ENCODE peak calls at places on chromosomes 7 and 10, in ten cellular contexts. Q, S, G, L, I, A, M, H, N and O are unnamed samples.

GRCh38 chr10:123567984-123568745 is 98.0 kb upstream of the GPR26 start:
- DNase-seq in N (no peak), L (no peak), G (no peak), A (no peak), M (no peak), Q (no peak), H (peak; percentile 4), I (no peak), S (no peak), O (no peak)

GRCh38 chr7:27145167-27145883 is 1.8 kb upstream of the HOXA5 start:
- DNase-seq in A (no peak), H (peak; percentile 47), Q (no peak), L (no peak), N (no peak), M (no peak), I (no peak), G (peak; percentile 18), S (no peak), O (no peak)

GRCh38 chr10:79027147-79028055 is 41.4 kb upstream of the ZMIZ1 start:
- DNase-seq in G (no peak), M (no peak), S (no peak), H (no peak), N (no peak), I (peak; percentile 53), L (no peak), A (no peak), Q (no peak), O (no peak)

GRCh38 chr7:32163141-32163806 is 93.1 kb upstream of the PDE1C start:
- DNase-seq in H (peak; percentile 38), N (no peak), L (no peak), Q (peak; percentile 94), G (peak; percentile 72), M (no peak), I (no peak), S (peak; percentile 82), A (peak; percentile 98), O (peak; percentile 72)

GRCh38 chr7:158816995-158817394 is 12.3 kb downstream of the ESYT2 start:
- DNase-seq in Q (no peak), S (no peak), H (peak; percentile 76), I (no peak), M (no peak), A (no peak), G (peak; percentile 51), L (no peak), N (no peak), O (no peak)

GRCh38 chr7:158258411-158259130 is 329.1 kb downstream of the PTPRN2 start:
- DNase-seq in N (no peak), A (no peak), M (no peak), I (no peak), Q (no peak), H (no peak), S (no peak), L (no peak), G (no peak), O (no peak)

GRCh38 chr7:45921699-45922519 is 837 bp upstream of the IGFBP3 start:
- DNase-seq in I (no peak), H (peak; percentile 59), M (peak; percentile 67), G (no peak), N (no peak), A (peak; percentile 84), L (no peak), Q (peak; percentile 82), S (peak; percentile 50), O (no peak)

GRCh38 chr10:126156545-126156944 is 231.7 kb downstream of the ADAM12 start:
- DNase-seq in S (no peak), H (no peak), G (no peak), I (no peak), L (no peak), Q (no peak), N (no peak), M (no peak), A (no peak), O (no peak)

GRCh38 chr7:135262623-135263320 is 29.1 kb downstream of the STRA8 start:
- DNase-seq in Q (no peak), H (no peak), S (no peak), G (no peak), I (no peak), M (no peak), N (no peak), A (no peak), L (no peak), O (no peak)

GRCh38 chr10:97400665-97401454 is at the start of gene RRP12:
- DNase-seq in I (peak; percentile 87), L (peak; percentile 97), N (peak; percentile 95), M (peak; percentile 88), S (peak; percentile 99), H (peak; percentile 94), Q (peak; percentile 99), G (peak; percentile 95), A (peak; percentile 99), O (peak; percentile 84)

GRCh38 chr7:33221374-33221773 is 92.0 kb downstream of the BBS9 start:
- DNase-seq in G (no peak), I (no peak), L (no peak), Q (peak; percentile 13), S (no peak), M (no peak), N (no peak), A (no peak), H (no peak), O (no peak)

GRCh38 chr10:43221419-43222293 is 45.2 kb downstream of the RASGEF1A start:
- DNase-seq in Q (no peak), S (no peak), L (no peak), G (no peak), I (no peak), N (no peak), A (no peak), M (no peak), H (no peak), O (no peak)

GRCh38 chr7:44984478-44984758 is 5.6 kb upstream of the MYO1G start:
- DNase-seq in L (no peak), S (no peak), M (no peak), N (no peak), I (no peak), A (no peak), H (no peak), Q (no peak), G (no peak), O (no peak)

GRCh38 chr7:13702261-13702660 is 287.2 kb downstream of the ETV1 start:
- DNase-seq in A (no peak), H (no peak), N (no peak), M (no peak), Q (no peak), G (no peak), L (no peak), I (no peak), S (no peak), O (no peak)

GRCh38 chr10:124217906-124218769 is 124.7 kb upstream of the CHST15 start:
- DNase-seq in A (no peak), G (peak; percentile 75), L (no peak), I (no peak), H (no peak), S (no peak), Q (no peak), M (no peak), N (no peak), O (no peak)

GRCh38 chr10:52004342-52004949 is 305.1 kb upstream of the CSTF2T start:
- DNase-seq in H (no peak), I (no peak), Q (peak; percentile 70), L (peak; percentile 35), G (peak; percentile 3), M (peak; percentile 17), A (peak; percentile 39), S (no peak), N (peak; percentile 7), O (no peak)

GRCh38 chr7:1281068-1281467 is 48.4 kb downstream of the UNCX start:
- DNase-seq in S (no peak), G (no peak), A (no peak), I (no peak), M (no peak), L (no peak), Q (no peak), N (no peak), H (no peak), O (no peak)

GRCh38 chr10:17859492-17860156 is 50.5 kb downstream of the MRC1 start:
- DNase-seq in H (no peak), I (no peak), G (no peak), M (no peak), L (no peak), S (no peak), A (no peak), N (no peak), Q (no peak), O (no peak)

GRCh38 chr10:123569436-123570010 is 96.6 kb upstream of the GPR26 start:
- DNase-seq in S (no peak), Q (no peak), G (no peak), M (no peak), N (no peak), I (no peak), A (no peak), H (no peak), L (no peak), O (no peak)

GRCh38 chr7:64686493-64687184 is 20.7 kb downstream of the ZNF107 start:
- DNase-seq in N (no peak), L (no peak), Q (no peak), G (peak; percentile 19), I (no peak), M (no peak), A (no peak), H (no peak), S (no peak), O (no peak)

GRCh38 chr7:41711283-41712064 is 8.6 kb upstream of the INHBA start:
- DNase-seq in S (no peak), H (peak; percentile 34), A (peak; percentile 33), N (no peak), Q (peak; percentile 36), M (no peak), G (peak; percentile 17), I (no peak), L (no peak), O (no peak)

GRCh38 chr7:150954201-150954985 is 23.7 kb downstream of the KCNH2 start:
- DNase-seq in M (no peak), S (no peak), H (no peak), A (no peak), N (no peak), Q (no peak), I (no peak), L (no peak), G (no peak), O (no peak)

GRCh38 chr10:132833421-132834111 is 47.6 kb upstream of the NKX6-2 start:
- DNase-seq in S (no peak), A (no peak), Q (no peak), M (no peak), L (no peak), N (no peak), H (no peak), G (no peak), I (no peak), O (no peak)

GRCh38 chr10:73094986-73095478 is 1.6 kb downstream of the P4HA1 start:
- DNase-seq in L (no peak), H (no peak), A (no peak), Q (no peak), S (no peak), G (no peak), M (no peak), I (no peak), N (no peak), O (no peak)

GRCh38 chr10:11441151-11441535 is 170.3 kb downstream of the USP6NL start:
- DNase-seq in G (no peak), S (no peak), I (no peak), Q (no peak), N (no peak), A (no peak), H (no peak), M (no peak), L (no peak), O (no peak)

GRCh38 chr7:55539380-55539779 is 32.9 kb downstream of the VOPP1 start:
- DNase-seq in S (no peak), N (no peak), H (no peak), Q (no peak), G (no peak), L (no peak), I (no peak), M (no peak), A (peak; percentile 45), O (no peak)

GRCh38 chr10:132631348-132631735 is 93.8 kb downstream of the INPP5A start:
- DNase-seq in L (no peak), A (no peak), N (no peak), H (peak; percentile 34), S (no peak), G (no peak), M (no peak), I (no peak), Q (peak; percentile 81), O (peak; percentile 13)

GRCh38 chr10:42781893-42782445 is 626 bp upstream of the BMS1 start:
- DNase-seq in N (no peak), G (no peak), Q (peak; percentile 23), M (no peak), S (no peak), A (peak; percentile 34), H (peak; percentile 22), L (no peak), I (no peak), O (no peak)